ENCODE peak calls at places on chromosomes 12 and 14, in seven cellular contexts. One of them, this sample, is unnamed.

GRCh38 chr14:33589334-33589733 is 361.5 kb downstream of the EGLN3 start:
- DNase-seq in heart right ventricle: no peak
- DNase-seq in breast epithelium: no peak
- DNase-seq in upper lobe of right lung: no peak
- DNase-seq in fibroblast of pulmonary artery: peak
- DNase-seq in PC-3: peak
- DNase-seq in cardiac muscle cell: peak
- DNase-seq in this sample: peak

GRCh38 chr14:23008836-23009235 is 1.1 kb downstream of the C14orf93 start:
- DNase-seq in heart right ventricle: no peak
- DNase-seq in breast epithelium: no peak
- DNase-seq in upper lobe of right lung: no peak
- DNase-seq in fibroblast of pulmonary artery: no peak
- DNase-seq in PC-3: peak
- DNase-seq in cardiac muscle cell: no peak
- DNase-seq in this sample: peak

GRCh38 chr14:63210812-63211211 is 6.6 kb downstream of the RHOJ start:
- DNase-seq in heart right ventricle: no peak
- DNase-seq in breast epithelium: no peak
- DNase-seq in upper lobe of right lung: no peak
- DNase-seq in fibroblast of pulmonary artery: no peak
- DNase-seq in PC-3: no peak
- DNase-seq in cardiac muscle cell: no peak
- DNase-seq in this sample: no peak

GRCh38 chr14:68703093-68703492 is 89.8 kb downstream of the ZFP36L1 start:
- DNase-seq in heart right ventricle: no peak
- DNase-seq in breast epithelium: no peak
- DNase-seq in upper lobe of right lung: no peak
- DNase-seq in fibroblast of pulmonary artery: peak
- DNase-seq in PC-3: peak
- DNase-seq in cardiac muscle cell: peak
- DNase-seq in this sample: peak

GRCh38 chr12:118830251-118830650 is 151.1 kb upstream of the SRRM4 start:
- DNase-seq in heart right ventricle: no peak
- DNase-seq in breast epithelium: no peak
- DNase-seq in upper lobe of right lung: no peak
- DNase-seq in fibroblast of pulmonary artery: no peak
- DNase-seq in PC-3: no peak
- DNase-seq in cardiac muscle cell: no peak
- DNase-seq in this sample: no peak

GRCh38 chr12:67720383-67720856 is 71.9 kb downstream of the DYRK2 start:
- DNase-seq in heart right ventricle: no peak
- DNase-seq in breast epithelium: no peak
- DNase-seq in upper lobe of right lung: no peak
- DNase-seq in fibroblast of pulmonary artery: peak
- DNase-seq in PC-3: peak
- DNase-seq in cardiac muscle cell: peak
- DNase-seq in this sample: peak

GRCh38 chr12:46919666-46920065 is 93.9 kb upstream of the SLC38A4 start:
- DNase-seq in heart right ventricle: no peak
- DNase-seq in breast epithelium: no peak
- DNase-seq in upper lobe of right lung: no peak
- DNase-seq in fibroblast of pulmonary artery: no peak
- DNase-seq in PC-3: no peak
- DNase-seq in cardiac muscle cell: no peak
- DNase-seq in this sample: no peak

GRCh38 chr12:53064613-53065415 is 14.4 kb downstream of the SPRYD3 start:
- DNase-seq in heart right ventricle: no peak
- DNase-seq in breast epithelium: no peak
- DNase-seq in upper lobe of right lung: peak
- DNase-seq in fibroblast of pulmonary artery: no peak
- DNase-seq in PC-3: no peak
- DNase-seq in cardiac muscle cell: peak
- DNase-seq in this sample: no peak

GRCh38 chr14:64209428-64210165 is 84.6 kb downstream of the ESR2 start:
- DNase-seq in heart right ventricle: peak
- DNase-seq in breast epithelium: no peak
- DNase-seq in upper lobe of right lung: peak
- DNase-seq in fibroblast of pulmonary artery: peak
- DNase-seq in PC-3: no peak
- DNase-seq in cardiac muscle cell: peak
- DNase-seq in this sample: peak

GRCh38 chr12:67068773-67069450 is 200.2 kb upstream of the CAND1 start:
- DNase-seq in heart right ventricle: peak
- DNase-seq in breast epithelium: peak
- DNase-seq in upper lobe of right lung: peak
- DNase-seq in fibroblast of pulmonary artery: peak
- DNase-seq in PC-3: peak
- DNase-seq in cardiac muscle cell: peak
- DNase-seq in this sample: peak

GRCh38 chr12:77686760-77687159 is 143.9 kb upstream of the NAV3 start:
- DNase-seq in heart right ventricle: no peak
- DNase-seq in breast epithelium: no peak
- DNase-seq in upper lobe of right lung: no peak
- DNase-seq in fibroblast of pulmonary artery: peak
- DNase-seq in PC-3: no peak
- DNase-seq in cardiac muscle cell: peak
- DNase-seq in this sample: peak

GRCh38 chr14:92846162-92846897 is 52.2 kb downstream of the GOLGA5 start:
- DNase-seq in heart right ventricle: no peak
- DNase-seq in breast epithelium: no peak
- DNase-seq in upper lobe of right lung: no peak
- DNase-seq in fibroblast of pulmonary artery: peak
- DNase-seq in PC-3: peak
- DNase-seq in cardiac muscle cell: peak
- DNase-seq in this sample: peak

GRCh38 chr14:68891851-68892660 is 87.0 kb downstream of the ACTN1 start:
- DNase-seq in heart right ventricle: no peak
- DNase-seq in breast epithelium: peak
- DNase-seq in upper lobe of right lung: peak
- DNase-seq in fibroblast of pulmonary artery: peak
- DNase-seq in PC-3: peak
- DNase-seq in cardiac muscle cell: peak
- DNase-seq in this sample: peak

GRCh38 chr14:64501326-64502171 is 2.1 kb downstream of the ZBTB25 start:
- DNase-seq in heart right ventricle: peak
- DNase-seq in breast epithelium: no peak
- DNase-seq in upper lobe of right lung: peak
- DNase-seq in fibroblast of pulmonary artery: peak
- DNase-seq in PC-3: peak
- DNase-seq in cardiac muscle cell: peak
- DNase-seq in this sample: peak

GRCh38 chr12:102347761-102348160 is 132.6 kb downstream of the IGF1 start:
- DNase-seq in heart right ventricle: no peak
- DNase-seq in breast epithelium: no peak
- DNase-seq in upper lobe of right lung: no peak
- DNase-seq in fibroblast of pulmonary artery: no peak
- DNase-seq in PC-3: no peak
- DNase-seq in cardiac muscle cell: no peak
- DNase-seq in this sample: no peak

GRCh38 chr14:71049435-71050147 is 142.3 kb downstream of the PCNX1 start:
- DNase-seq in heart right ventricle: no peak
- DNase-seq in breast epithelium: no peak
- DNase-seq in upper lobe of right lung: no peak
- DNase-seq in fibroblast of pulmonary artery: peak
- DNase-seq in PC-3: no peak
- DNase-seq in cardiac muscle cell: peak
- DNase-seq in this sample: no peak

GRCh38 chr12:93990832-93991748 is 157.3 kb upstream of the PLXNC1 start:
- DNase-seq in heart right ventricle: peak
- DNase-seq in breast epithelium: peak
- DNase-seq in upper lobe of right lung: no peak
- DNase-seq in fibroblast of pulmonary artery: peak
- DNase-seq in PC-3: no peak
- DNase-seq in cardiac muscle cell: peak
- DNase-seq in this sample: peak

GRCh38 chr12:100170313-100170858 is 27.7 kb upstream of the BLTP3B start:
- DNase-seq in heart right ventricle: no peak
- DNase-seq in breast epithelium: no peak
- DNase-seq in upper lobe of right lung: no peak
- DNase-seq in fibroblast of pulmonary artery: no peak
- DNase-seq in PC-3: no peak
- DNase-seq in cardiac muscle cell: peak
- DNase-seq in this sample: no peak

GRCh38 chr12:49089831-49090773 is 4.5 kb downstream of the DHH start:
- DNase-seq in heart right ventricle: peak
- DNase-seq in breast epithelium: no peak
- DNase-seq in upper lobe of right lung: peak
- DNase-seq in fibroblast of pulmonary artery: peak
- DNase-seq in PC-3: peak
- DNase-seq in cardiac muscle cell: peak
- DNase-seq in this sample: peak

GRCh38 chr14:92253381-92253894 is 69.5 kb upstream of the SLC24A4 start:
- DNase-seq in heart right ventricle: no peak
- DNase-seq in breast epithelium: no peak
- DNase-seq in upper lobe of right lung: no peak
- DNase-seq in fibroblast of pulmonary artery: no peak
- DNase-seq in PC-3: no peak
- DNase-seq in cardiac muscle cell: no peak
- DNase-seq in this sample: no peak

DNA sequence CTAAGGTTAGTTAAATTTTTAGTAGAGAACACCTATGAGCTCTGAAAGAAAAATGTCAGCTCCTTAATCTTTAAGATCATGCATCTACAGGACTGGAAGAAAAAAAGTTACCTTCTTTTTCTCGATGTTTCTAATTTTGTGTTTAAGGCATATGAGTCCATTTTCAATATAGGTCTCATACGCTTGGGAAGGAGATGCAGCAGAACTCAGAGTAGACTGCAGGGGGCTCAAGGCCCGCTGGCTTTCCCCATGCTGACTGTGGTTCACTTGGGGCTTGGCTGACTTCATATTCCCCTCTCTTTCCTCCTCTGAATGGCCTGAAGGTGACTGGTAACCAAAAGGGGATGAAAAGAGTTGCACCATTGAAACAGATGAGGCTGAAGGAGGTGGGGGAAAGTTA is 1.5 kb downstream of the CAPRIN2 start:
- DNase-seq in heart right ventricle: no peak
- DNase-seq in breast epithelium: no peak
- DNase-seq in upper lobe of right lung: no peak
- DNase-seq in fibroblast of pulmonary artery: peak
- DNase-seq in PC-3: peak
- DNase-seq in cardiac muscle cell: peak
- DNase-seq in this sample: peak
- TF ChIP-seq CTCF in heart right ventricle: no peak
- TF ChIP-seq CTCF in breast epithelium: no peak
- TF ChIP-seq CTCF in upper lobe of right lung: peak
- TF ChIP-seq CTCF in fibroblast of pulmonary artery: peak
- TF ChIP-seq CTCF in PC-3: peak
- TF ChIP-seq CTCF in cardiac muscle cell: peak
- TF ChIP-seq CTCF in this sample: peak

DNA sequence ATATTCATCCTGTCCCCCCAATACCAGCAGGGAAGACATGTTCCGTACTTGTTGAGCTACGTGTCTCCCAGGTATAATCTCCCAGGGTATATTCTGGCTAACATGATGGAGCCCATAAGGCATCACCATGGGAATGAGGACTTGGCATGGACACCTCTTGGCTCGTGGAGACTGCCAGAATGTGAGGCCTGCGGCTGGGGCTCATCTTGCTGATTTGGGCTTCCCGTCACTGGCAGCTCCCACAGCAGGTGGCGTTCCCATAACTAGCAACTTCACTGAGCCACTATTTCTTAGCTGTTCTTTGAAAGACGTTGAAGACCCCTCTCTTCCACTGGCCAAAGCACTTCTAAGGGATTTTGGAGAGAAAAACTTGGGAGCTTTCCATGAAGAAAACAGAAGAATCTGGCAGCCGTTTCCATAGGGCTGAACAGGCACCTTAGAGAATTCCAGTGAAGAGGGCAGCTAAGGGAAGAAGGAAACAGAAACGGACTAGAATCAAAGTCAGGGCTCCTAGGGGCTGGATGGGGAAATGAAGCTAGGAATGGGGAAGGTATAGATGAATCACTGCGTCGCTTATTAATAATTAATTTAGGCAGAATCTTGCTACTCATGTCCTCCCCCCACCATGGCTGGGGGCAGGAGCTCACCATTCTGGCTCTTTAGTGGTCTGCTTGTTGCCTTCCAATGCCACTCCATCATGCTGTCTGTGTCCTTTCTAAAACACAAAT is 39.7 kb upstream of the FOS start:
- DNase-seq in heart right ventricle: peak
- DNase-seq in breast epithelium: no peak
- DNase-seq in upper lobe of right lung: no peak
- DNase-seq in fibroblast of pulmonary artery: no peak
- DNase-seq in PC-3: no peak
- DNase-seq in cardiac muscle cell: no peak
- DNase-seq in this sample: peak
- H3K4me3 ChIP-seq in heart right ventricle: no peak
- H3K4me3 ChIP-seq in breast epithelium: no peak
- H3K4me3 ChIP-seq in upper lobe of right lung: no peak
- H3K4me3 ChIP-seq in fibroblast of pulmonary artery: no peak
- H3K4me3 ChIP-seq in PC-3: no peak
- H3K4me3 ChIP-seq in cardiac muscle cell: no peak
- H3K4me3 ChIP-seq in this sample: no peak

GRCh38 chr14:101666264-101666663 is 95.2 kb upstream of the PPP2R5C start:
- DNase-seq in heart right ventricle: no peak
- DNase-seq in breast epithelium: no peak
- DNase-seq in upper lobe of right lung: no peak
- DNase-seq in fibroblast of pulmonary artery: no peak
- DNase-seq in PC-3: no peak
- DNase-seq in cardiac muscle cell: no peak
- DNase-seq in this sample: no peak

GRCh38 chr14:101669629-101670028 is 91.9 kb upstream of the PPP2R5C start:
- DNase-seq in heart right ventricle: no peak
- DNase-seq in breast epithelium: no peak
- DNase-seq in upper lobe of right lung: no peak
- DNase-seq in fibroblast of pulmonary artery: no peak
- DNase-seq in PC-3: no peak
- DNase-seq in cardiac muscle cell: no peak
- DNase-seq in this sample: no peak

DNA sequence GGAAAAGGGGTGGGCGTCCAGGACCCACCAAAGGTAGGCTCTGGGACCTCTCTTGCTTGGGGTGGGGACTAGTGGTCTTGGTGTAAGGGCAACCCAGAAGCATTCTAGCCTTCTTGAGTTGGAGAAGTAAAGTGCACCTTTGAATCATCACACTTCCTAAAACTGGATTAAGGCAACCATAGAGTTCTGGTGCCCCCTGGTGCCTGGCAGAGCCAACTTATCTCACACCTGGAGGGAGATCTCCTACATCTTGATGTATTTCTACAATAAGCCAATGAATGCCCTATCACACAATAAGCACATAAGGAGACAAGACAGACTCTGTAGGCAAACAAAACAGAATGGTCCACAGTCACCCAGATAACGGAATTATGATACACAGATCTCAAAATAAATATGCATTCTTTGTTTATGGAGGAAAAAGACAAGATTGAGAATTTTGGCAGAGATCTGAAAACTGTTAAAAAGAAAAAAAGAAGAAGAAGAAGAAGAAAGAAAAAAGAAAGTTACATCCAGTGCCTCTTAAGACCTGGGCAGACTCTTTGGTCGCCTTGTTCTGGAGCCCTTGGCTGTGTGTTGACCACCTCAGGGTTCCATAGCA is 95.9 kb upstream of the PPP2R5C start:
- DNase-seq in heart right ventricle: no peak
- DNase-seq in breast epithelium: no peak
- DNase-seq in upper lobe of right lung: no peak
- DNase-seq in fibroblast of pulmonary artery: peak
- DNase-seq in PC-3: peak
- DNase-seq in cardiac muscle cell: peak
- DNase-seq in this sample: peak
- TF ChIP-seq CTCF in heart right ventricle: no peak
- TF ChIP-seq CTCF in breast epithelium: no peak
- TF ChIP-seq CTCF in upper lobe of right lung: peak
- TF ChIP-seq CTCF in fibroblast of pulmonary artery: peak
- TF ChIP-seq CTCF in PC-3: peak
- TF ChIP-seq CTCF in cardiac muscle cell: peak
- TF ChIP-seq CTCF in this sample: peak

GRCh38 chr12:43147893-43148292 is 404.1 kb downstream of the ADAMTS20 start:
- DNase-seq in heart right ventricle: no peak
- DNase-seq in breast epithelium: no peak
- DNase-seq in upper lobe of right lung: no peak
- DNase-seq in fibroblast of pulmonary artery: peak
- DNase-seq in PC-3: no peak
- DNase-seq in cardiac muscle cell: peak
- DNase-seq in this sample: no peak
- H3K4me3 ChIP-seq in heart right ventricle: no peak
- H3K4me3 ChIP-seq in breast epithelium: no peak
- H3K4me3 ChIP-seq in upper lobe of right lung: no peak
- H3K4me3 ChIP-seq in fibroblast of pulmonary artery: no peak
- H3K4me3 ChIP-seq in PC-3: no peak
- H3K4me3 ChIP-seq in cardiac muscle cell: no peak
- H3K4me3 ChIP-seq in this sample: no peak

This sample was measured in astrocyte of the spinal cord.